ENCODE peak calls at places on chromosome 11, in seven cellular contexts. L, Z, Y, E, F, P and W are unnamed samples.

GRCh38 chr11:79066456-79067354 is 374.1 kb downstream of the TENM4 start:
- DNase-seq in L (no peak), Z (no peak), Y (no peak), E (no peak), F (peak), P (no peak), W (no peak)

GRCh38 chr11:61111060-61111435 is 8.8 kb downstream of the CD5 start:
- DNase-seq in L (no peak), Z (no peak), Y (no peak), E (no peak), F (no peak), P (no peak), W (no peak)

GRCh38 chr11:26946209-26946828 is 47.6 kb upstream of the FIBIN start:
- DNase-seq in L (no peak), Z (peak), Y (no peak), E (no peak), F (no peak), P (no peak), W (peak)

GRCh38 chr11:96426356-96427103 is 36.7 kb downstream of the JRKL start:
- DNase-seq in L (peak), Z (peak), Y (peak), E (no peak), F (peak), P (no peak), W (peak)

GRCh38 chr11:86132667-86133310 is 63.9 kb upstream of the PICALM start:
- DNase-seq in L (no peak), Z (no peak), Y (no peak), E (no peak), F (no peak), P (no peak), W (no peak)

GRCh38 chr11:1445741-1446445 is 40.7 kb downstream of the MOB2 start:
- DNase-seq in L (no peak), Z (no peak), Y (no peak), E (no peak), F (no peak), P (no peak), W (no peak)

GRCh38 chr11:65468874-65469333 is 29.9 kb upstream of the MALAT1 start:
- DNase-seq in L (peak), Z (peak), Y (peak), E (no peak), F (peak), P (peak), W (peak)

GRCh38 chr11:34308049-34308692 is 49.6 kb downstream of the ABTB2 start:
- DNase-seq in L (no peak), Z (peak), Y (no peak), E (no peak), F (no peak), P (no peak), W (no peak)

GRCh38 chr11:103183981-103184592 is 74.9 kb downstream of the DYNC2H1 start:
- DNase-seq in L (no peak), Z (no peak), Y (no peak), E (no peak), F (no peak), P (no peak), W (no peak)

GRCh38 chr11:88115828-88116410 is 59.3 kb downstream of the RAB38 start:
- DNase-seq in L (no peak), Z (no peak), Y (no peak), E (no peak), F (no peak), P (no peak), W (no peak)

GRCh38 chr11:10381730-10382129 is 73.3 kb upstream of the AMPD3 start:
- DNase-seq in L (no peak), Z (peak), Y (no peak), E (no peak), F (no peak), P (no peak), W (peak)

GRCh38 chr11:28566643-28567042 is 458.5 kb downstream of the METTL15 start:
- DNase-seq in L (peak), Z (peak), Y (no peak), E (no peak), F (peak), P (peak), W (peak)

GRCh38 chr11:57325735-57326048 is 940 bp upstream of the TNKS1BP1 start:
- DNase-seq in L (peak), Z (no peak), Y (no peak), E (no peak), F (no peak), P (peak), W (no peak)

GRCh38 chr11:61679893-61680621 is at the start of gene DAGLA:
- DNase-seq in L (peak), Z (peak), Y (peak), E (peak), F (peak), P (peak), W (peak)

GRCh38 chr11:12087075-12087775 is 23.2 kb upstream of the MICAL2 start:
- DNase-seq in L (no peak), Z (peak), Y (no peak), E (no peak), F (no peak), P (no peak), W (peak)

GRCh38 chr11:22730319-22730718 is 63.9 kb downstream of the GAS2 start:
- DNase-seq in L (peak), Z (no peak), Y (no peak), E (peak), F (peak), P (no peak), W (peak)